ENCODE peak calls at places on chromosomes 3 and 15, in four cellular contexts. U is activated CD4-positive, alpha-beta T cell treated with anti-CD3 and anti-CD28 coated beads, Interleukin-2, amount 50 U/mL, for 1 hour; D is cardiac muscle cell; A is GM20000. G is an unnamed sample.

GRCh38 chr3:111787556-111788463 is 71.3 kb upstream of the PHLDB2 start:
- DNase-seq in U (no peak), A (no peak), D (no peak), G (peak)

GRCh38 chr15:83163032-83163431 is 44.6 kb downstream of the HDGFL3 start:
- DNase-seq in D (no peak), U (no peak), A (no peak), G (peak)

GRCh38 chr3:160921020-160921635 is 165.1 kb downstream of the PPM1L start:
- DNase-seq in A (peak), D (peak), U (no peak), G (peak)

GRCh38 chr15:51132384-51133139 is 37.9 kb upstream of the TNFAIP8L3 start:
- DNase-seq in A (peak), D (peak), U (no peak), G (peak)

GRCh38 chr15:89197503-89197971 is 23.8 kb downstream of the RLBP1 start:
- DNase-seq in A (no peak), D (peak), U (no peak), G (peak)

GRCh38 chr3:185825639-185826481 is 1.0 kb upstream of the IGF2BP2 start:
- DNase-seq in A (peak), U (no peak), D (peak), G (no peak)

GRCh38 chr3:124768812-124769211 is 38.6 kb downstream of the UMPS start:
- DNase-seq in D (peak), U (no peak), A (peak), G (peak)

GRCh38 chr3:66499881-66500574 is 794 bp downstream of the LRIG1 start:
- DNase-seq in D (peak), A (peak), U (peak), G (no peak)

GRCh38 chr3:99413504-99413903 is 224.9 kb upstream of the COL8A1 start:
- DNase-seq in D (no peak), U (no peak), A (no peak), G (peak)

GRCh38 chr3:67647390-67647878 is 7.0 kb downstream of the SUCLG2 start:
- DNase-seq in D (no peak), A (no peak), U (no peak), G (peak)

GRCh38 chr15:48112242-48112641 is 8.5 kb upstream of the SLC24A5 start:
- DNase-seq in D (peak), U (no peak), A (peak), G (peak)

GRCh38 chr3:151308089-151308488 is 8.5 kb downstream of the GPR87 start:
- DNase-seq in D (no peak), A (no peak), U (no peak), G (no peak)

GRCh38 chr3:61936344-61936937 is 375.1 kb downstream of the PTPRG start:
- DNase-seq in U (no peak), D (peak), A (peak), G (peak)

GRCh38 chr15:39663684-39664083 is 82.8 kb downstream of the THBS1 start:
- DNase-seq in D (no peak), U (no peak), A (no peak), G (no peak)

GRCh38 chr15:90441011-90441410 is 53.0 kb downstream of the IQGAP1 start:
- DNase-seq in U (no peak), D (no peak), A (no peak), G (no peak)

GRCh38 chr3:71525376-71525775 is 58.2 kb downstream of the FOXP1 start:
- DNase-seq in D (no peak), A (no peak), U (no peak), G (no peak)